ENCODE peak calls at places on chromosomes 2 and 18, in six cellular contexts. I, R, Z, C, Q and F are unnamed samples.

GRCh38 chr2:109719871-109720270 is 74.2 kb upstream of the RGPD5 start:
- DNase-seq in C (no peak), I (no peak), Z (peak), R (no peak), Q (no peak), F (no peak)

GRCh38 chr2:58215429-58215828 is 25.7 kb downstream of the FANCL start:
- DNase-seq in C (no peak), Z (no peak), Q (no peak), I (no peak), R (peak), F (no peak)

GRCh38 chr2:19282305-19282704 is 76.1 kb downstream of the OSR1 start:
- DNase-seq in Q (no peak), I (no peak), R (no peak), C (no peak), Z (no peak), F (no peak)

GRCh38 chr2:138722316-138722715 is 57.9 kb downstream of the NXPH2 start:
- DNase-seq in I (peak), R (peak), C (no peak), Z (no peak), Q (no peak), F (peak)

GRCh38 chr2:186695081-186695756 is 1.4 kb downstream of the FAM171B start:
- DNase-seq in Z (no peak), R (peak), Q (no peak), I (no peak), C (no peak), F (no peak)

GRCh38 chr2:94758546-94758945 is 112.7 kb upstream of the TEKT4 start:
- DNase-seq in C (no peak), R (no peak), Q (no peak), I (no peak), Z (no peak), F (no peak)

GRCh38 chr2:233363744-233364235 is 9.5 kb downstream of the DGKD start:
- DNase-seq in Q (no peak), C (no peak), Z (no peak), R (no peak), I (no peak), F (no peak)

GRCh38 chr18:79542876-79543750 is 136.5 kb upstream of the CTDP1 start:
- DNase-seq in Z (peak), R (no peak), I (peak), C (no peak), Q (no peak), F (no peak)

GRCh38 chr2:227310756-227311110 is 14.3 kb upstream of the MFF start:
- DNase-seq in R (no peak), Z (no peak), I (no peak), C (no peak), Q (peak), F (no peak)

GRCh38 chr2:207165121-207166038 is at the start of gene KLF7:
- DNase-seq in C (peak), I (peak), Z (peak), R (no peak), Q (peak), F (no peak)

GRCh38 chr2:46267616-46268015 is 29.6 kb upstream of the EPAS1 start:
- DNase-seq in I (no peak), Z (no peak), C (no peak), Q (no peak), R (no peak), F (no peak)

GRCh38 chr18:58095251-58095650 is 51.2 kb downstream of the NEDD4L start:
- DNase-seq in R (no peak), Q (no peak), I (no peak), Z (no peak), C (no peak), F (no peak)

GRCh38 chr18:56307771-56308170 is 330.6 kb downstream of the TXNL1 start:
- DNase-seq in Z (no peak), R (no peak), C (no peak), Q (no peak), I (no peak), F (no peak)

GRCh38 chr2:108169982-108170625 is 69.7 kb upstream of the SULT1C3 start:
- DNase-seq in R (peak), C (no peak), Z (no peak), Q (no peak), I (no peak), F (peak)

GRCh38 chr2:101912545-101912944 is 79.2 kb upstream of the IL1R2 start:
- DNase-seq in I (no peak), Z (no peak), R (no peak), Q (no peak), C (no peak), F (no peak)

GRCh38 chr2:28869494-28870145 is 489 bp downstream of the TRMT61B start:
- DNase-seq in R (no peak), Q (no peak), I (no peak), Z (no peak), C (no peak), F (peak)